ENCODE peak calls at places on chromosomes 12 and 14, in nine cellular contexts. W is mammary epithelial cell, P is IMR-90, K is dorsolateral prefrontal cortex, R is fibroblast of the aortic adventitia, A is esophagus squamous epithelium, L is stomach, N is fibroblast of lung, H is OCI-LY7. O is an unnamed sample.

GRCh38 chr12:39277416-39277815 is 165.5 kb downstream of the KIF21A start:
- DNase-seq in W (peak; percentile 19), P (no peak), K (no peak), R (peak; percentile 9), A (no peak), L (no peak), N (no peak), H (no peak), O (no peak)

GRCh38 chr12:120181991-120182631 is 12.4 kb downstream of the GCN1 start:
- DNase-seq in W (peak; percentile 95), P (peak; percentile 74), K (no peak), R (peak; percentile 48), A (no peak), L (no peak), N (peak; percentile 78), H (no peak), O (peak; percentile 58)

GRCh38 chr14:103444837-103445524 is 59.8 kb downstream of the MARK3 start:
- DNase-seq in W (no peak), P (peak; percentile 83), K (no peak), R (peak; percentile 42), A (no peak), L (no peak), N (peak; percentile 59), H (no peak), O (peak; percentile 29)

GRCh38 chr12:132610896-132611602 is 667 bp upstream of the LRCOL1 start:
- DNase-seq in W (no peak), P (no peak), K (no peak), R (no peak), A (no peak), L (no peak), N (no peak), H (no peak), O (no peak)

GRCh38 chr12:104166465-104166864 is 28.5 kb upstream of the NFYB start:
- DNase-seq in W (no peak), P (peak; percentile 60), K (no peak), R (peak; percentile 78), A (no peak), L (no peak), N (peak; percentile 78), H (no peak), O (no peak)

GRCh38 chr12:120677765-120678473 is 9.0 kb upstream of the MLEC start:
- DNase-seq in W (peak; percentile 18), P (no peak), K (no peak), R (no peak), A (no peak), L (no peak), N (peak; percentile 13), H (peak; percentile 62), O (peak; percentile 50)

GRCh38 chr12:113333111-113333750 is 1.7 kb downstream of the SLC8B1 start:
- DNase-seq in W (no peak), P (no peak), K (no peak), R (no peak), A (no peak), L (no peak), N (no peak), H (no peak), O (no peak)

GRCh38 chr12:6336859-6337744 is 4.8 kb downstream of the TNFRSF1A start:
- DNase-seq in W (no peak), P (no peak), K (no peak), R (no peak), A (no peak), L (no peak), N (no peak), H (peak; percentile 54), O (no peak)

GRCh38 chr12:62776575-62776974 is 158.4 kb downstream of the PPM1H start:
- DNase-seq in W (no peak), P (no peak), K (no peak), R (no peak), A (no peak), L (no peak), N (no peak), H (no peak), O (no peak)

GRCh38 chr12:12870454-12870853 is 20.9 kb upstream of the GPRC5A start:
- DNase-seq in W (peak; percentile 86), P (peak; percentile 100), K (no peak), R (peak; percentile 80), A (no peak), L (no peak), N (peak; percentile 100), H (no peak), O (peak; percentile 98)

GRCh38 chr12:123763093-123763492 is 992 bp downstream of the DNAH10 start:
- DNase-seq in W (no peak), P (no peak), K (no peak), R (no peak), A (no peak), L (no peak), N (no peak), H (no peak), O (no peak)

GRCh38 chr12:95402096-95402495 is 71.9 kb upstream of the METAP2 start:
- DNase-seq in W (no peak), P (no peak), K (no peak), R (no peak), A (no peak), L (no peak), N (no peak), H (no peak), O (no peak)

GRCh38 chr12:52147367-52147972 is 44.3 kb downstream of the KRT80 start:
- DNase-seq in W (peak; percentile 99), P (peak; percentile 99), K (peak; percentile 24), R (peak; percentile 99), A (peak; percentile 56), L (peak; percentile 96), N (peak; percentile 100), H (no peak), O (peak; percentile 99)

GRCh38 chr14:30240002-30240401 is 312.4 kb upstream of the PRKD1 start:
- DNase-seq in W (no peak), P (no peak), K (no peak), R (no peak), A (no peak), L (no peak), N (no peak), H (no peak), O (peak; percentile 35)

GRCh38 chr12:7731499-7731898 is 15.7 kb downstream of the CLEC4C start:
- DNase-seq in W (no peak), P (no peak), K (no peak), R (no peak), A (no peak), L (no peak), N (no peak), H (no peak), O (no peak)

GRCh38 chr14:75280448-75280830 is 1.8 kb downstream of the FOS start:
- DNase-seq in W (no peak), P (peak; percentile 29), K (no peak), R (peak; percentile 47), A (no peak), L (no peak), N (no peak), H (no peak), O (no peak)
- H3K4me3 ChIP-seq in W (peak overlapping the region; percentile 96), P (peak overlapping the region; percentile 83), K (peak overlapping the region; percentile 87), R (peak overlapping the region; percentile 92), A (peak overlapping the region; percentile 92), L (peak overlapping the region; percentile 93), N (peak overlapping the region; percentile 91), H (no peak overlapping the region), O (peak overlapping the region; percentile 99)

GRCh38 chr14:91573894-91574837 is 64.1 kb upstream of the PPP4R3A start:
- DNase-seq in W (peak; percentile 61), P (peak; percentile 25), K (peak; percentile 64), R (peak; percentile 53), A (no peak), L (peak; percentile 62), N (peak; percentile 52), H (no peak), O (peak; percentile 78)
- TF ChIP-seq CTCF in W (no peak), P (no peak), K (no peak), R (no peak), A (no peak), L (no peak), N (no peak), H (no peak), O (no peak)

DNA sequence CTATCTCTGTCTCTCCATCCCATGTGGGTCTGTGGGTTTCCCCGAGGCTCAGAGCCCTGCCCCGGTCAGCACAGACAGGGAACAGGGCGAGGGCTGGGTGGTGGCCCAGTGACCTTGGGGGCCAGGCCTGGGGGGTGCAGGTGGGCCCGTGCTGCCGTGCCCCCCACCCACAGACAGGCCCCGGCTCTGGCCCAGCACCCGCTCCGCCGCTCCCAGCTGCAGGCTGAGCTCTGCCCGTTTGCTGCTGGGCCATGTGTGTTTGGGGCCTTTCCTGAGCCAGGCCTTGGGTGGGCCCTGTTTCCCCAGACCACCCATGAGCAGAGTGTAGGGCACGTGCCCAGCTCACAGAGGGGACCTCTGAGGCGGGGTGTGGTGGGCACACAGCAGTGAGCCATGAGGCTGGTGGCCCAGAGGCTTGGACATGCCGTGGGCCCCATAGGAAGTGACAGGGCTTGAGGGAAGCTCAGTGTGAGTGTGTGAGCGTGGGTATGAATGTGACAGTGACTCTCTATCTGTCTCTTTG is 51.0 kb downstream of the TMEM121 start:
- DNase-seq in W (no peak), P (no peak), K (no peak), R (no peak), A (no peak), L (no peak), N (no peak), H (peak; percentile 68), O (no peak)
- H3K4me3 ChIP-seq in W (no peak overlapping the region), P (no peak overlapping the region), K (no peak overlapping the region), R (no peak overlapping the region), A (no peak overlapping the region), L (no peak overlapping the region), N (no peak overlapping the region), H (no peak overlapping the region), O (no peak overlapping the region)

GRCh38 chr12:77578471-77579262 is 252.0 kb upstream of the NAV3 start:
- DNase-seq in W (no peak), P (peak; percentile 66), K (no peak), R (peak; percentile 46), A (no peak), L (no peak), N (peak; percentile 76), H (no peak), O (peak; percentile 23)
- TF ChIP-seq CTCF in W (no peak), P (no peak), K (no peak), R (no peak), A (no peak), L (no peak), N (no peak), H (no peak), O (no peak)

O was measured in foreskin fibroblast.